ENCODE peak calls at places on chromosome X, in eight cellular contexts. One of them, this sample, is unnamed.

GRCh38 chrX:110086916-110087484 is 84.1 kb downstream of the TMEM164 start:
- DNase-seq in ELF-1: peak; percentile 73
- DNase-seq in T-cell: no peak
- DNase-seq in mesothelial cell of epicardium: no peak
- DNase-seq in hippocampal formation: no peak
- DNase-seq in MM.1S: no peak
- DNase-seq in memory B cell: no peak
- DNase-seq in T-helper 1 cell: no peak
- DNase-seq in this sample: no peak

GRCh38 chrX:121028419-121028818 is 19.0 kb upstream of the GLUD2 start:
- DNase-seq in ELF-1: no peak
- DNase-seq in T-cell: no peak
- DNase-seq in mesothelial cell of epicardium: no peak
- DNase-seq in hippocampal formation: no peak
- DNase-seq in MM.1S: no peak
- DNase-seq in memory B cell: no peak
- DNase-seq in T-helper 1 cell: no peak
- DNase-seq in this sample: no peak

GRCh38 chrX:63664083-63664482 is 120.9 kb downstream of the ARHGEF9 start:
- DNase-seq in ELF-1: no peak
- DNase-seq in T-cell: no peak
- DNase-seq in mesothelial cell of epicardium: no peak
- DNase-seq in hippocampal formation: no peak
- DNase-seq in MM.1S: no peak
- DNase-seq in memory B cell: no peak
- DNase-seq in T-helper 1 cell: no peak
- DNase-seq in this sample: no peak

GRCh38 chrX:25523574-25523973 is 507.8 kb upstream of the ARX start:
- DNase-seq in ELF-1: peak; percentile 24
- DNase-seq in T-cell: no peak
- DNase-seq in mesothelial cell of epicardium: no peak
- DNase-seq in hippocampal formation: no peak
- DNase-seq in MM.1S: no peak
- DNase-seq in memory B cell: no peak
- DNase-seq in T-helper 1 cell: no peak
- DNase-seq in this sample: peak; percentile 45

GRCh38 chrX:109049903-109050302 is 313.5 kb upstream of the IRS4 start:
- DNase-seq in ELF-1: peak; percentile 40
- DNase-seq in T-cell: no peak
- DNase-seq in mesothelial cell of epicardium: no peak
- DNase-seq in hippocampal formation: no peak
- DNase-seq in MM.1S: no peak
- DNase-seq in memory B cell: no peak
- DNase-seq in T-helper 1 cell: no peak
- DNase-seq in this sample: peak; percentile 52

GRCh38 chrX:40784516-40785151 is 49.3 kb upstream of the MED14 start:
- DNase-seq in ELF-1: no peak
- DNase-seq in T-cell: no peak
- DNase-seq in mesothelial cell of epicardium: no peak
- DNase-seq in hippocampal formation: no peak
- DNase-seq in MM.1S: no peak
- DNase-seq in memory B cell: no peak
- DNase-seq in T-helper 1 cell: no peak
- DNase-seq in this sample: no peak

GRCh38 chrX:9885150-9885549 is 82.0 kb upstream of the CLDN34 start:
- DNase-seq in ELF-1: peak; percentile 92
- DNase-seq in T-cell: peak; percentile 29
- DNase-seq in mesothelial cell of epicardium: no peak
- DNase-seq in hippocampal formation: peak; percentile 52
- DNase-seq in MM.1S: peak; percentile 43
- DNase-seq in memory B cell: peak; percentile 31
- DNase-seq in T-helper 1 cell: no peak
- DNase-seq in this sample: peak; percentile 69

GRCh38 chrX:39755152-39756032 is 342.4 kb downstream of the BCOR start:
- DNase-seq in ELF-1: peak; percentile 95
- DNase-seq in T-cell: no peak
- DNase-seq in mesothelial cell of epicardium: peak; percentile 72
- DNase-seq in hippocampal formation: no peak
- DNase-seq in MM.1S: no peak
- DNase-seq in memory B cell: no peak
- DNase-seq in T-helper 1 cell: no peak
- DNase-seq in this sample: peak; percentile 57

GRCh38 chrX:53003111-53003510 is 44.8 kb upstream of the FAM156A start:
- DNase-seq in ELF-1: no peak
- DNase-seq in T-cell: no peak
- DNase-seq in mesothelial cell of epicardium: no peak
- DNase-seq in hippocampal formation: no peak
- DNase-seq in MM.1S: no peak
- DNase-seq in memory B cell: no peak
- DNase-seq in T-helper 1 cell: no peak
- DNase-seq in this sample: no peak